ENCODE peak calls at places on chromosomes 13 and 19, in nine cellular contexts. G is lower lobe of right lung; J is GM12865; X is tibial artery; S is HTR-8/SVneo; I is activated T-helper 1 cell treated with anti-CD3 and anti-CD28 coated beads, Interleukin-12 subunit alpha, Interleukin-12 subunit beta, Interleukin-2, Interleukin-4 antibody, amounts not matched to agents 30 ng/mL and 10 ng/mL and 1 ng/mL, durations not matched to agents 14 hours and 24 hours and 36 hours; V is T-helper 2 cell; F is H1; T is AG09309. N is an unnamed sample.

GRCh38 chr19:15508035-15508710 is at the start of gene CYP4F22:
- DNase-seq in G (no peak), J (no peak), X (no peak), S (no peak), I (peak), V (peak), F (no peak), T (no peak), N (no peak)

GRCh38 chr19:13133241-13133870 is 15.3 kb downstream of the NACC1 start:
- DNase-seq in G (no peak), J (no peak), X (no peak), S (no peak), I (no peak), V (no peak), F (no peak), T (no peak), N (no peak)

GRCh38 chr19:33146209-33146608 is 14.3 kb downstream of the WDR88 start:
- DNase-seq in G (no peak), J (no peak), X (no peak), S (no peak), I (no peak), V (no peak), F (no peak), T (no peak), N (no peak)

GRCh38 chr19:42199440-42200115 is 17.9 kb downstream of the DEDD2 start:
- DNase-seq in G (peak), J (peak), X (peak), S (no peak), I (peak), V (peak), F (no peak), T (no peak), N (no peak)

GRCh38 chr19:20044663-20045062 is 5.4 kb upstream of the ZNF682 start:
- DNase-seq in G (no peak), J (no peak), X (no peak), S (no peak), I (no peak), V (no peak), F (no peak), T (no peak), N (no peak)

GRCh38 chr13:19155321-19155861 is 26.2 kb downstream of the TUBA3C start:
- DNase-seq in G (no peak), J (peak), X (no peak), S (no peak), I (no peak), V (no peak), F (no peak), T (no peak), N (no peak)

GRCh38 chr13:40662866-40663265 is 3.6 kb downstream of the FOXO1 start:
- DNase-seq in G (no peak), J (peak), X (no peak), S (no peak), I (no peak), V (peak), F (no peak), T (no peak), N (no peak)

GRCh38 chr19:35905178-35905727 is 2.8 kb downstream of the TYROBP start:
- DNase-seq in G (no peak), J (no peak), X (no peak), S (no peak), I (no peak), V (no peak), F (no peak), T (no peak), N (no peak)

GRCh38 chr19:40465025-40465780 is at the start of gene BLVRB:
- DNase-seq in G (no peak), J (peak), X (peak), S (no peak), I (peak), V (peak), F (no peak), T (peak), N (peak)

N was measured in trophoblast cell.